ENCODE peak calls at places on chromosomes 11 and 22, in nine cellular contexts. S, X, C, I, E, M, G, A and Q are unnamed samples. For H3K4me1, the result is how much of the 10 kb centered on the place peaks cover.

GRCh38 chr11:59427068-59427382 is 812 bp upstream of the OR5A2 start:
- DNase-seq in E (no peak), M (no peak), I (no peak), C (no peak), X (no peak), A (peak), S (no peak), G (no peak), Q (no peak)

GRCh38 chr11:78684377-78684776 is 109.7 kb upstream of the NARS2 start:
- DNase-seq in E (no peak), X (no peak), M (peak), A (no peak), C (no peak), S (no peak), G (no peak), I (peak), Q (no peak)

GRCh38 chr11:34176980-34177319 is 71.5 kb downstream of the NAT10 start:
- DNase-seq in S (no peak), E (no peak), I (no peak), G (no peak), A (no peak), M (no peak), C (no peak), X (no peak), Q (no peak)

GRCh38 chr22:37162221-37163095 is 12.7 kb upstream of the IL2RB start:
- DNase-seq in S (no peak), A (no peak), C (peak), E (no peak), G (peak), X (no peak), M (no peak), I (no peak), Q (no peak)

GRCh38 chr11:66956689-66957290 is 1.4 kb downstream of the PC start:
- DNase-seq in A (peak), M (no peak), G (no peak), E (no peak), I (peak), S (no peak), X (no peak), C (no peak), Q (no peak)

GRCh38 chr11:6285019-6285418 is 25.4 kb downstream of the CCKBR start:
- DNase-seq in I (peak), C (no peak), G (no peak), S (no peak), E (no peak), X (peak), M (no peak), A (no peak), Q (peak)

GRCh38 chr11:68314886-68315580 is 2.6 kb downstream of the LRP5 start:
- DNase-seq in G (no peak), E (peak), A (peak), M (no peak), S (no peak), I (no peak), C (no peak), X (peak), Q (no peak)

GRCh38 chr22:26546282-26546681 is 34.0 kb upstream of the TFIP11 start:
- DNase-seq in X (no peak), C (no peak), G (no peak), E (no peak), M (no peak), A (no peak), I (no peak), S (no peak), Q (peak)

GRCh38 chr11:1919428-1920127 is at the start of gene TNNT3:
- DNase-seq in E (peak), C (no peak), M (no peak), G (no peak), X (no peak), A (no peak), S (peak), I (no peak), Q (no peak)

GRCh38 chr11:113681282-113681681 is 24.8 kb downstream of the TMPRSS5 start:
- DNase-seq in M (no peak), S (no peak), X (no peak), E (no peak), I (peak), G (no peak), A (no peak), C (no peak), Q (no peak)

GRCh38 chr11:5007561-5007960 is 12.9 kb downstream of the OR51L1 start:
- DNase-seq in X (no peak), I (no peak), A (no peak), E (no peak), M (peak), S (no peak), C (no peak), G (no peak), Q (no peak)

GRCh38 chr11:2315395-2316168 is 13.8 kb downstream of the TSPAN32 start:
- DNase-seq in X (no peak), E (no peak), A (no peak), I (no peak), C (no peak), G (no peak), M (no peak), S (no peak), Q (no peak)

GRCh38 chr11:68321293-68322030 is 9.1 kb downstream of the LRP5 start:
- DNase-seq in G (no peak), C (no peak), I (no peak), X (no peak), M (no peak), S (no peak), A (peak), E (no peak), Q (no peak)

GRCh38 chr22:17980638-17981051 is 43.7 kb downstream of the MICAL3 start:
- DNase-seq in G (no peak), S (no peak), C (peak), M (peak), A (no peak), X (no peak), E (peak), I (no peak), Q (no peak)

GRCh38 chr22:19105867-19106802 is 16.1 kb downstream of the DGCR2 start:
- DNase-seq in S (peak), G (peak), A (peak), M (no peak), I (no peak), X (no peak), E (peak), C (peak), Q (no peak)

GRCh38 chr22:21450320-21450831 is 16.8 kb upstream of the TMEM191C start:
- DNase-seq in A (no peak), C (no peak), S (peak), G (no peak), X (peak), M (no peak), I (peak), E (peak), Q (no peak)

GRCh38 chr11:35662649-35663407 is at the start of gene TRIM44:
- DNase-seq in S (peak), G (peak), I (peak), E (peak), A (peak), X (peak), M (peak), C (peak), Q (peak)

GRCh38 chr11:75441804-75442132 is 8.8 kb upstream of the KLHL35 start:
- DNase-seq in M (no peak), S (no peak), E (no peak), I (no peak), A (no peak), C (no peak), X (no peak), G (no peak), Q (no peak)

GRCh38 chr11:2443881-2444300 is 423 bp downstream of the TRPM5 start:
- DNase-seq in M (no peak), I (peak), X (no peak), C (no peak), S (peak), G (no peak), E (no peak), A (no peak), Q (no peak)

GRCh38 chr11:44404323-44404705 is 94.4 kb upstream of the ALX4 start:
- DNase-seq in G (no peak), S (no peak), M (no peak), C (no peak), I (no peak), A (no peak), X (no peak), E (no peak), Q (no peak)

GRCh38 chr11:1237128-1237580 is 14.3 kb downstream of the MUC5B start:
- DNase-seq in C (no peak), I (peak), M (no peak), G (no peak), A (no peak), X (no peak), S (no peak), E (no peak), Q (no peak)

GRCh38 chr11:19832166-19832750 is 119.6 kb downstream of the NAV2 start:
- DNase-seq in X (no peak), S (no peak), C (no peak), I (no peak), G (no peak), E (no peak), M (no peak), A (no peak), Q (no peak)

DNA sequence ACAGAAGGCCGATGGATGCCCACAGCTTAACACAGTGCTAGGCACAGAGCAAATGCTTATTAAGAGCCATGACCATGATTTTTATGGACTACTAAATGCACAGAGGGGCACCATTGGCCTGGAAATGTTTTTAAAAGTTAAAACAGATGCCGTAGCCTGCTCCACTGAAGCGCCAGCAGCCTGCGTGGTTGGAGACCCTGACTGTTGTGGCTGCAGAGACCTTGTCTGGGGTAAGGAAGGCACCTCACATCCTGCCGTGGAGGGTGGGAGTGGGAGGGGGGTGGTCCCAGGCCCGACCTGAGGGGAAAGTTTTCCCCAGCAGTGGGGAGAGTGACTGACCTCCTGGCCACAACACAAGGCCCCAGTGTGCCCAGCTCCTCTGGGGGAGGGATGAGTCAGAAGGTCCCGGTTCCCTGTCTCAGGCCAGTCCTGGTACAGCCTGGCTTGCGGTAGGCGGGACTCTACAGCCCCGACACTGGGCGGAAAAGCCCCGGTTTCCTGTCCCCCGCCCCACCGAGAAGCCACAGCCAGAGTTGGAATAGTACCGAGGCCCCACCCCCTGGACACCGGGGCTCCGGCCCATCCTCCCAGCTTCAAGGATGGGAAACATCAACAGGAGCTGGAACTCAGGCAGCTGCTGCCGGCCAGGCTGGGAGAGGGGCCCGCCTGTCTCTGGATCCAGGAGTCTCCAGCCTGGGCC is 7.0 kb downstream of the CHST1 start:
- DNase-seq in A (peak), S (peak), I (peak), G (no peak), M (no peak), C (no peak), X (no peak), E (no peak), Q (peak)
- H3K27ac ChIP-seq in A (no peak), S (peak), I (no peak), G (no peak), M (no peak), C (no peak), X (no peak), E (peak), Q (peak)

GRCh38 chr11:22341582-22341919 is 3.4 kb downstream of the SLC17A6 start:
- DNase-seq in E (no peak), I (peak), G (no peak), X (no peak), M (no peak), S (no peak), A (no peak), C (no peak), Q (no peak)

GRCh38 chr11:22340803-22341581 is 2.8 kb downstream of the SLC17A6 start:
- DNase-seq in M (no peak), X (no peak), S (no peak), G (no peak), I (peak), E (no peak), C (no peak), A (no peak), Q (no peak)

GRCh38 chr11:22343411-22344032 is 5.3 kb downstream of the SLC17A6 start:
- DNase-seq in S (no peak), C (no peak), M (no peak), E (no peak), G (no peak), I (peak), X (no peak), A (no peak), Q (no peak)

GRCh38 chr11:22346283-22346682 is 8.1 kb downstream of the SLC17A6 start:
- DNase-seq in G (no peak), S (no peak), A (no peak), I (no peak), X (no peak), E (no peak), M (no peak), C (no peak), Q (no peak)

DNA sequence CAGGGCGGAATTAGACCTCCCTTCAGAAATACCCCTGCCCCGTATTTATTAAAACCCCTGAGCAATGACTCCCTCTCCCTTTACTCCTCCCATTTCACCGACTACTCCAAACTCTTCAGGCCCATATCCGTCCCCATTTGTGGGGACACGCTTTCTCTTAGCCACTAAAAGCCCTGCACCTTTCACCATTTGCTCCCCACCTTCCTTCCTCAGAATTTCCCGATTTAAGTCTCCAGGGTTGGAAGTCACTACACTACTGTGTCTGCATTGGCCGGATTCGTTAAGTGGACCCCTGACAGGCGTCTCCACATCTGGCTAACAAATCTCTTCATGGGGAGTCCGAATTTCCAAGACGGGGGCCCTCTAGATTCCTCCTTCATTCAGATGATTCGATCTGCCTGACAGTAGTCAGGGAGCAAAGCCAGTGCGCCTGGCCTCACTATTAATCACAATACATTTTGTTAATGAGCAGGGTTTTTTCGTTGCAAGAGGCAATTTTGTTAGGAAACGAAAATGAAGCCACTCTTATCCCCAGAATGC is 4.5 kb downstream of the SLC17A6 start:
- DNase-seq in I (peak), S (no peak), G (no peak), M (no peak), C (no peak), E (no peak), X (no peak), A (no peak), Q (no peak)
- H3K4me1 ChIP-seq in I (under half), S (under half), G (under half), M (under half), C (under half), E (under half), X (under half), A (under half), Q (under half)

GRCh38 chr11:124751741-124752470 is at the start of gene VSIG2:
- DNase-seq in A (no peak), X (no peak), I (peak), E (peak), S (no peak), G (no peak), C (no peak), M (no peak), Q (no peak)
- H3K4me3 ChIP-seq in A (no peak), X (no peak), I (no peak), E (no peak), S (no peak), G (no peak), C (no peak), M (no peak), Q (no peak)

DNA sequence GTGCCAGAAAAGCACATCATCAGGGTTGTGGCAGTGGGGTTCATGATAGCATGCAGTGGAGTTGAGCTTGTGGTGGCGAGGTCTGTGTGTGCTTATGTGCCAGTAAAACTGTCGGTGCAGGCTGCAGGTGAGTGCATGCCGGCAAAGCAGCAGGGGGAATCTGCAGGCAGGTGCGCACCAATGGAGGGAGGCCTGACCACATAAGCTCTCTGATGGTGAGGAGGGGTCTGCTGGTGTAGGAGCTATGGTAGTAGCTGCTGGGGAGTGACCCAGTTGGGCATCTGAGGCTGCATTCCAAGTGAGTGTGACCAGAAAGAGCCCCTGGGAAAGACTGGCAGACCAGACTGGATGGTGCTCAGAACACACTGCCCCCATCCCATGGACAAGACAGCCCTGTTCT is 121.5 kb downstream of the CNTN5 start:
- DNase-seq in M (no peak), A (no peak), X (no peak), S (no peak), I (no peak), G (no peak), C (no peak), E (no peak), Q (no peak)
- H3K27ac ChIP-seq in M (no peak), A (no peak), X (no peak), S (no peak), I (no peak), G (no peak), C (no peak), E (no peak), Q (no peak)

GRCh38 chr22:29270475-29271271 is 2.6 kb downstream of the EWSR1 start:
- DNase-seq in X (no peak), S (peak), I (no peak), C (no peak), G (no peak), E (no peak), M (no peak), A (peak), Q (no peak)
- H3K4me1 ChIP-seq in X (half or more), S (half or more), I (under half), C (under half), G (half or more), E (under half), M (half or more), A (under half), Q (half or more)

GRCh38 chr11:3932698-3933097 is 77.2 kb downstream of the STIM1 start:
- DNase-seq in M (no peak), E (no peak), G (no peak), A (no peak), X (no peak), S (no peak), C (no peak), I (no peak), Q (no peak)

GRCh38 chr11:3939211-3939610 is 83.7 kb downstream of the STIM1 start:
- DNase-seq in X (no peak), G (no peak), S (no peak), E (no peak), M (no peak), I (no peak), A (peak), C (no peak), Q (no peak)

GRCh38 chr11:3933165-3933628 is 77.7 kb downstream of the STIM1 start:
- DNase-seq in S (no peak), G (no peak), E (no peak), C (no peak), I (no peak), A (no peak), M (no peak), X (no peak), Q (no peak)

GRCh38 chr11:3936517-3936916 is 81.1 kb downstream of the STIM1 start:
- DNase-seq in M (no peak), A (no peak), X (no peak), C (no peak), I (no peak), E (no peak), G (no peak), S (no peak), Q (no peak)

GRCh38 chr11:3934658-3935057 is 79.2 kb downstream of the STIM1 start:
- DNase-seq in E (peak), I (no peak), C (no peak), M (no peak), S (no peak), X (no peak), A (no peak), G (no peak), Q (no peak)
- H3K4me3 ChIP-seq in E (no peak), I (no peak), C (no peak), M (no peak), S (no peak), X (no peak), A (no peak), G (no peak), Q (no peak)

DNA sequence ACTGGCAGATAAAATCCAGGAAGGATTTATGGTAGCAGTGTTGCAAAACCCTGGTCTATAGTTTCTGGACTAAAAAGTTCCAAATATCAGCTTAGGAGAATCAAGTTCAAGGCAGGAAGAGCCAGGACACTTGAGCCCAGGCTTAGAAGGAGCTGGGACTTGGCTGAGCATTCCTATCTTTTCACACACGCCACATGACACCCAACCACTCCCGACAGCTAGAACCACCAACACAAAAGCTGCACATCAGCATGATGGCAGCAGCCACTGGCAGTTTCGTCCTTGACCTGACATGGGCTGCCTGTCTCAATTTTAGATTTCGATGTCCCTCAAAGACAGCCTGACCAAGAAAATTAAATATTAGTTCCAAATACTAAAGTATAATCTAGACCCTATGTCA is 14.2 kb downstream of the LARGE2 start:
- DNase-seq in E (no peak), M (no peak), I (no peak), G (no peak), X (no peak), S (no peak), C (no peak), A (no peak), Q (no peak)
- H3K27ac ChIP-seq in E (no peak), M (no peak), I (no peak), G (no peak), X (no peak), S (no peak), C (no peak), A (no peak), Q (no peak)

GRCh38 chr11:87451400-87451799 is 413.7 kb downstream of the TMEM135 start:
- DNase-seq in I (no peak), E (no peak), X (no peak), C (no peak), A (no peak), S (no peak), M (no peak), G (no peak), Q (no peak)
- H3K4me1 ChIP-seq in I (under half), E (under half), X (under half), C (under half), A (under half), S (under half), M (under half), G (under half), Q (under half)

GRCh38 chr11:45899086-45899447 is 8.0 kb downstream of the FREY1 start:
- DNase-seq in I (no peak), C (no peak), A (no peak), M (no peak), S (no peak), X (no peak), E (no peak), G (no peak), Q (no peak)
- H3K4me3 ChIP-seq in I (peak), C (no peak), A (no peak), M (peak), S (peak), X (no peak), E (peak), G (no peak), Q (peak)

GRCh38 chr22:46084943-46085830 is 65.1 kb upstream of the PPARA start:
- DNase-seq in S (peak), E (peak), X (peak), M (peak), C (no peak), A (peak), I (no peak), G (no peak), Q (peak)
- H3K27ac ChIP-seq in S (peak), E (peak), X (peak), M (peak), C (no peak), A (peak), I (no peak), G (peak), Q (peak)